ENCODE peak calls at places on chromosomes 2 and 18, in five cellular contexts. One of them, this sample, is unnamed.

GRCh38 chr2:165008916-165009315 is 53.6 kb upstream of the SLC38A11 start:
- DNase-seq in hepatocyte: peak
- DNase-seq in OCI-LY7: no peak
- DNase-seq in SK-N-SH: no peak
- DNase-seq in MM.1S: no peak
- DNase-seq in this sample: no peak

GRCh38 chr2:218643751-218644310 is 15.6 kb downstream of the ZNF142 start:
- DNase-seq in hepatocyte: no peak
- DNase-seq in OCI-LY7: no peak
- DNase-seq in SK-N-SH: no peak
- DNase-seq in MM.1S: no peak
- DNase-seq in this sample: no peak

GRCh38 chr2:127829845-127830246 is 18.9 kb upstream of the WDR33 start:
- DNase-seq in hepatocyte: no peak
- DNase-seq in OCI-LY7: peak
- DNase-seq in SK-N-SH: peak
- DNase-seq in MM.1S: peak
- DNase-seq in this sample: no peak

GRCh38 chr2:217185265-217185995 is 325.6 kb upstream of the TNP1 start:
- DNase-seq in hepatocyte: no peak
- DNase-seq in OCI-LY7: no peak
- DNase-seq in SK-N-SH: no peak
- DNase-seq in MM.1S: no peak
- DNase-seq in this sample: no peak

GRCh38 chr2:27854224-27854623 is 36.0 kb downstream of the RBKS start:
- DNase-seq in hepatocyte: no peak
- DNase-seq in OCI-LY7: no peak
- DNase-seq in SK-N-SH: no peak
- DNase-seq in MM.1S: no peak
- DNase-seq in this sample: no peak

GRCh38 chr2:12321017-12321641 is 395.6 kb upstream of the TRIB2 start:
- DNase-seq in hepatocyte: peak
- DNase-seq in OCI-LY7: no peak
- DNase-seq in SK-N-SH: no peak
- DNase-seq in MM.1S: no peak
- DNase-seq in this sample: no peak

GRCh38 chr2:188303363-188304031 is 11.8 kb downstream of the GULP1 start:
- DNase-seq in hepatocyte: peak
- DNase-seq in OCI-LY7: no peak
- DNase-seq in SK-N-SH: no peak
- DNase-seq in MM.1S: no peak
- DNase-seq in this sample: no peak

GRCh38 chr18:47754311-47755101 is 176.0 kb downstream of the SMAD2 start:
- DNase-seq in hepatocyte: peak
- DNase-seq in OCI-LY7: peak
- DNase-seq in SK-N-SH: peak
- DNase-seq in MM.1S: peak
- DNase-seq in this sample: peak

GRCh38 chr2:176555781-176556180 is 286.5 kb downstream of the MTX2 start:
- DNase-seq in hepatocyte: no peak
- DNase-seq in OCI-LY7: no peak
- DNase-seq in SK-N-SH: no peak
- DNase-seq in MM.1S: no peak
- DNase-seq in this sample: peak

GRCh38 chr2:217705461-217705860 is 297.3 kb downstream of the TNS1 start:
- DNase-seq in hepatocyte: no peak
- DNase-seq in OCI-LY7: no peak
- DNase-seq in SK-N-SH: no peak
- DNase-seq in MM.1S: no peak
- DNase-seq in this sample: no peak

GRCh38 chr2:139160838-139161237 is 380.6 kb upstream of the NXPH2 start:
- DNase-seq in hepatocyte: no peak
- DNase-seq in OCI-LY7: no peak
- DNase-seq in SK-N-SH: no peak
- DNase-seq in MM.1S: no peak
- DNase-seq in this sample: no peak

GRCh38 chr2:227796044-227796780 is 17.4 kb upstream of the CCL20 start:
- DNase-seq in hepatocyte: no peak
- DNase-seq in OCI-LY7: no peak
- DNase-seq in SK-N-SH: no peak
- DNase-seq in MM.1S: no peak
- DNase-seq in this sample: no peak

GRCh38 chr2:11873766-11874165 is 127.3 kb downstream of the LPIN1 start:
- DNase-seq in hepatocyte: no peak
- DNase-seq in OCI-LY7: no peak
- DNase-seq in SK-N-SH: no peak
- DNase-seq in MM.1S: no peak
- DNase-seq in this sample: no peak

GRCh38 chr2:65320042-65320711 is 92.5 kb downstream of the ACTR2 start:
- DNase-seq in hepatocyte: peak
- DNase-seq in OCI-LY7: peak
- DNase-seq in SK-N-SH: no peak
- DNase-seq in MM.1S: no peak
- DNase-seq in this sample: peak

GRCh38 chr2:29072971-29073725 is 1.2 kb downstream of the PCARE start:
- DNase-seq in hepatocyte: no peak
- DNase-seq in OCI-LY7: no peak
- DNase-seq in SK-N-SH: no peak
- DNase-seq in MM.1S: no peak
- DNase-seq in this sample: no peak

DNA sequence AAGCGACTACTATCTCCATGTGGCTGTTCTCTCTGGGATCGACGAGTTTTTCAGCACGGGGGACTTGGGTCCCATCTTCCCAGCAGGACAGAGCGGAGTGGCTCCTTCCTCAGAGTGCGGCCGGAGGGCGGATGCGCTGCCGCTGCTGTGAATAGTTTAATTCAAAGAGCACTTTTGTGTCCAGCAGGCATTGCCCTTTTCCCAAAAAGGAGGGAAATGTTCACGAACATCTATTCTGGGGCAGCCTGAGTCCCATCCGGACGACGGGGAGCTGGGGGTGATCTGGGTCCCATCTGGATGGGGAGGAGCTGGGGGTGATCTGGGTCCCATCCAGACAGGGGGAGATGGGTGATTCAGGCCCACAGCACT is 136.9 kb downstream of the NFATC1 start:
- DNase-seq in hepatocyte: no peak
- DNase-seq in OCI-LY7: no peak
- DNase-seq in SK-N-SH: no peak
- DNase-seq in MM.1S: no peak
- DNase-seq in this sample: no peak
- TF ChIP-seq EZH2phosphoT487 in hepatocyte: no peak
- TF ChIP-seq EZH2phosphoT487 in OCI-LY7: no peak
- TF ChIP-seq EZH2phosphoT487 in SK-N-SH: peak
- TF ChIP-seq EZH2phosphoT487 in MM.1S: no peak
- TF ChIP-seq EZH2phosphoT487 in this sample: no peak

GRCh38 chr2:43480874-43481273 is 115.0 kb downstream of the THADA start:
- DNase-seq in hepatocyte: no peak
- DNase-seq in OCI-LY7: no peak
- DNase-seq in SK-N-SH: no peak
- DNase-seq in MM.1S: no peak
- DNase-seq in this sample: no peak

GRCh38 chr2:43481927-43482542 is 113.8 kb downstream of the THADA start:
- DNase-seq in hepatocyte: no peak
- DNase-seq in OCI-LY7: no peak
- DNase-seq in SK-N-SH: no peak
- DNase-seq in MM.1S: no peak
- DNase-seq in this sample: no peak

GRCh38 chr2:43475922-43476321 is 119.9 kb downstream of the THADA start:
- DNase-seq in hepatocyte: no peak
- DNase-seq in OCI-LY7: no peak
- DNase-seq in SK-N-SH: no peak
- DNase-seq in MM.1S: no peak
- DNase-seq in this sample: no peak

GRCh38 chr2:43475137-43475846 is 120.5 kb downstream of the THADA start:
- DNase-seq in hepatocyte: no peak
- DNase-seq in OCI-LY7: no peak
- DNase-seq in SK-N-SH: no peak
- DNase-seq in MM.1S: no peak
- DNase-seq in this sample: no peak

GRCh38 chr2:43478423-43479086 is 117.3 kb downstream of the THADA start:
- DNase-seq in hepatocyte: no peak
- DNase-seq in OCI-LY7: no peak
- DNase-seq in SK-N-SH: no peak
- DNase-seq in MM.1S: no peak
- DNase-seq in this sample: no peak
- TF ChIP-seq EZH2phosphoT487 in hepatocyte: no peak
- TF ChIP-seq EZH2phosphoT487 in OCI-LY7: no peak
- TF ChIP-seq EZH2phosphoT487 in SK-N-SH: no peak
- TF ChIP-seq EZH2phosphoT487 in MM.1S: no peak
- TF ChIP-seq EZH2phosphoT487 in this sample: no peak

GRCh38 chr2:147679664-147680502 is 164.9 kb upstream of the ACVR2A start:
- DNase-seq in hepatocyte: no peak
- DNase-seq in OCI-LY7: no peak
- DNase-seq in SK-N-SH: no peak
- DNase-seq in MM.1S: no peak
- DNase-seq in this sample: no peak
- TF ChIP-seq EZH2phosphoT487 in hepatocyte: no peak
- TF ChIP-seq EZH2phosphoT487 in OCI-LY7: no peak
- TF ChIP-seq EZH2phosphoT487 in SK-N-SH: no peak
- TF ChIP-seq EZH2phosphoT487 in MM.1S: no peak
- TF ChIP-seq EZH2phosphoT487 in this sample: no peak

GRCh38 chr2:133498615-133499585 is 69.4 kb downstream of the NCKAP5 start:
- DNase-seq in hepatocyte: no peak
- DNase-seq in OCI-LY7: no peak
- DNase-seq in SK-N-SH: no peak
- DNase-seq in MM.1S: peak
- DNase-seq in this sample: no peak
- TF ChIP-seq EZH2phosphoT487 in hepatocyte: no peak
- TF ChIP-seq EZH2phosphoT487 in OCI-LY7: no peak
- TF ChIP-seq EZH2phosphoT487 in SK-N-SH: no peak
- TF ChIP-seq EZH2phosphoT487 in MM.1S: no peak
- TF ChIP-seq EZH2phosphoT487 in this sample: no peak

DNA sequence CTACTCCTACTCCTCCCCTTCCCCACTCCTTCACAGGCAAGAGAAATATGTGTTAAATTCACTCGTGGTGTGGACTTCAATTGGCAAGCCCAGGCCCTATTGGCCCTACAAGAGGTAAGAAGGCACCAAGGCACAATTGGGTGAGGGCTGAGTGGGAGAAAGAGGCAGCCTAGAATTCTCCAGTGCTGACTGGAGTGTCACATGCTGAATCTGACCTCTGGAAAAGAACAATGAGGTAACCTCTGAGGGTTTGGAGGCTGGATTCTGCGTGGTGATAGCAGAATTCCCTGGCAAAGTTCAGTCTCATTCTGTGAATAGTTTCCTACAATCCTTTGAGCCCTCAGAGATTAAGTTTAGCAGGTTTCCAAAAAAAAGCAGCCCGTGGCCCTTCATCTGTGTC is 6.9 kb downstream of the CENPA start:
- DNase-seq in hepatocyte: no peak
- DNase-seq in OCI-LY7: no peak
- DNase-seq in SK-N-SH: no peak
- DNase-seq in MM.1S: no peak
- DNase-seq in this sample: no peak
- TF ChIP-seq EZH2phosphoT487 in hepatocyte: no peak
- TF ChIP-seq EZH2phosphoT487 in OCI-LY7: no peak
- TF ChIP-seq EZH2phosphoT487 in SK-N-SH: no peak
- TF ChIP-seq EZH2phosphoT487 in MM.1S: no peak
- TF ChIP-seq EZH2phosphoT487 in this sample: no peak

GRCh38 chr2:40105593-40105992 is 326.5 kb upstream of the THUMPD2 start:
- DNase-seq in hepatocyte: no peak
- DNase-seq in OCI-LY7: no peak
- DNase-seq in SK-N-SH: no peak
- DNase-seq in MM.1S: no peak
- DNase-seq in this sample: no peak
- TF ChIP-seq EZH2phosphoT487 in hepatocyte: no peak
- TF ChIP-seq EZH2phosphoT487 in OCI-LY7: no peak
- TF ChIP-seq EZH2phosphoT487 in SK-N-SH: no peak
- TF ChIP-seq EZH2phosphoT487 in MM.1S: no peak
- TF ChIP-seq EZH2phosphoT487 in this sample: no peak

GRCh38 chr2:45180784-45181183 is 171.5 kb upstream of the SIX2 start:
- DNase-seq in hepatocyte: no peak
- DNase-seq in OCI-LY7: no peak
- DNase-seq in SK-N-SH: no peak
- DNase-seq in MM.1S: no peak
- DNase-seq in this sample: no peak

GRCh38 chr2:45178854-45179253 is 169.6 kb upstream of the SIX2 start:
- DNase-seq in hepatocyte: no peak
- DNase-seq in OCI-LY7: no peak
- DNase-seq in SK-N-SH: no peak
- DNase-seq in MM.1S: no peak
- DNase-seq in this sample: no peak

GRCh38 chr2:45182667-45183620 is 173.7 kb upstream of the SIX2 start:
- DNase-seq in hepatocyte: no peak
- DNase-seq in OCI-LY7: no peak
- DNase-seq in SK-N-SH: no peak
- DNase-seq in MM.1S: no peak
- DNase-seq in this sample: no peak

GRCh38 chr2:45180033-45180746 is 170.9 kb upstream of the SIX2 start:
- DNase-seq in hepatocyte: no peak
- DNase-seq in OCI-LY7: peak
- DNase-seq in SK-N-SH: no peak
- DNase-seq in MM.1S: no peak
- DNase-seq in this sample: no peak

DNA sequence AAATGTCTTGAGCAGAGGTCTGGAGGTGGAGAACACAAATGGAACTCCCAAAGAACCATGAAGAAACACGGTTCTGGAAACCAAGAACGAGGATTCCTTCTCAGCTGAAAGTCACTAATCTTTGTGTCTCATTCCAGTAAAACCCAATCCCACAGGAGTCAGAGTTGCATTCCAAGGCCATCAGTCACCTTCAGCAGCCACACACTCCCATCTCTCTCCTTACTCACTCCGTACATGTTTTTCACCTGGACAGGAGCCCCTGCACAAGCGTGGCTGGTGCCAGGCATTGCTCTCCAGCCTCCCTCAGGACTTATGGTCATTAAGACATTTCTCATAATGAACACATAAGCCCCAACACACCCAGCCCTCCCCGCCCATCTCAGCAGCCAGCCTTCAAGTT is 175.4 kb upstream of the SIX2 start:
- DNase-seq in hepatocyte: no peak
- DNase-seq in OCI-LY7: no peak
- DNase-seq in SK-N-SH: no peak
- DNase-seq in MM.1S: no peak
- DNase-seq in this sample: peak
- TF ChIP-seq EZH2phosphoT487 in hepatocyte: no peak
- TF ChIP-seq EZH2phosphoT487 in OCI-LY7: no peak
- TF ChIP-seq EZH2phosphoT487 in SK-N-SH: no peak
- TF ChIP-seq EZH2phosphoT487 in MM.1S: no peak
- TF ChIP-seq EZH2phosphoT487 in this sample: no peak